ENCODE peak calls at places on chromosomes 6 and 20, in six cellular contexts. G, F, I, S, N and A are unnamed samples.
A peak's percentile ranks its signal among the peaks of the same experiment; 100 is the strongest.

GRCh38 chr6:40036186-40036585 is 101.9 kb upstream of the MOCS1 start:
- DNase-seq in S (no peak), F (no peak), N (no peak), I (no peak), G (no peak), A (no peak)

GRCh38 chr20:17395729-17396128 is 135.4 kb downstream of the BFSP1 start:
- DNase-seq in N (no peak), S (no peak), I (no peak), F (no peak), G (no peak), A (no peak)

GRCh38 chr20:62705626-62706025 is 3.0 kb upstream of the NTSR1 start:
- DNase-seq in I (peak; percentile 7), F (no peak), S (no peak), G (no peak), N (no peak), A (no peak)

GRCh38 chr6:28977351-28978136 is 27.6 kb downstream of the ZNF311 start:
- DNase-seq in F (no peak), N (peak; percentile 50), S (peak; percentile 27), G (peak; percentile 60), I (no peak), A (no peak)

GRCh38 chr6:10081957-10082356 is 332.9 kb downstream of the TFAP2A start:
- DNase-seq in G (no peak), F (no peak), N (no peak), I (no peak), S (no peak), A (no peak)

GRCh38 chr6:167906899-167907298 is 80.2 kb downstream of the AFDN start:
- DNase-seq in G (peak; percentile 54), F (no peak), N (no peak), S (no peak), I (peak; percentile 44), A (peak; percentile 58)

GRCh38 chr6:161486903-161487531 is 213.2 kb upstream of the AGPAT4 start:
- DNase-seq in I (no peak), G (no peak), S (no peak), F (no peak), N (no peak), A (no peak)

GRCh38 chr6:139479433-139480222 is 105.2 kb upstream of the CITED2 start:
- DNase-seq in F (no peak), I (no peak), N (peak; percentile 4), G (no peak), S (no peak), A (no peak)

GRCh38 chr6:137358273-137358672 is 135.9 kb downstream of the OLIG3 start:
- DNase-seq in N (no peak), G (no peak), F (no peak), I (no peak), S (no peak), A (no peak)

GRCh38 chr20:8155229-8155628 is 23.2 kb downstream of the PLCB1 start:
- DNase-seq in N (peak; percentile 71), S (no peak), F (no peak), G (no peak), I (no peak), A (no peak)

GRCh38 chr6:142566628-142567396 is 265.0 kb downstream of the ADGRG6 start:
- DNase-seq in I (no peak), F (peak; percentile 7), S (peak; percentile 14), G (no peak), N (peak; percentile 47), A (peak; percentile 54)

GRCh38 chr6:88823998-88824397 is 139.4 kb downstream of the RNGTT start:
- DNase-seq in F (peak; percentile 15), G (no peak), I (no peak), N (peak; percentile 77), S (no peak), A (no peak)

GRCh38 chr6:71349395-71349794 is 60.8 kb downstream of the OGFRL1 start:
- DNase-seq in S (no peak), I (no peak), G (no peak), N (peak; percentile 62), F (no peak), A (no peak)

GRCh38 chr20:61352381-61353260 is 100.6 kb downstream of the CDH4 start:
- DNase-seq in G (no peak), N (no peak), S (no peak), I (no peak), F (no peak), A (no peak)

GRCh38 chr20:11373391-11373790 is 544.3 kb upstream of the BTBD3 start:
- DNase-seq in S (no peak), F (no peak), G (peak; percentile 68), I (no peak), N (no peak), A (no peak)

GRCh38 chr6:79993012-79993910 is 11.2 kb upstream of the TTK start:
- DNase-seq in N (no peak), I (no peak), F (no peak), S (no peak), G (no peak), A (no peak)

GRCh38 chr6:52022675-52023074 is 64.7 kb downstream of the PKHD1 start:
- DNase-seq in N (no peak), S (no peak), G (no peak), F (no peak), I (no peak), A (no peak)

GRCh38 chr6:54737247-54737646 is 109.3 kb upstream of the FAM83B start:
- DNase-seq in S (no peak), I (no peak), N (no peak), F (no peak), G (no peak), A (no peak)

GRCh38 chr20:59064214-59064722 is 21.7 kb upstream of the PRELID3B start:
- DNase-seq in S (no peak), I (no peak), N (no peak), F (no peak), G (no peak), A (no peak)

GRCh38 chr6:145241039-145241438 is 494.3 kb downstream of the EPM2A start:
- DNase-seq in I (no peak), F (peak; percentile 48), N (peak; percentile 88), S (no peak), G (no peak), A (no peak)

GRCh38 chr6:111773501-111774345 is 99.5 kb downstream of the FYN start:
- DNase-seq in N (no peak), F (no peak), G (no peak), S (no peak), I (no peak), A (no peak)

GRCh38 chr6:142321451-142321850 is 19.6 kb downstream of the ADGRG6 start:
- DNase-seq in I (no peak), G (no peak), S (no peak), N (no peak), F (no peak), A (no peak)

GRCh38 chr6:168724033-168724432 is 283.0 kb downstream of the SMOC2 start:
- DNase-seq in G (no peak), N (no peak), F (no peak), S (no peak), I (no peak), A (no peak)

GRCh38 chr20:43508106-43508505 is 609 bp downstream of the L3MBTL1 start:
- DNase-seq in S (no peak), I (no peak), N (no peak), F (no peak), G (no peak), A (peak; percentile 30)

GRCh38 chr6:87860902-87861301 is 158.9 kb upstream of the AKIRIN2 start:
- DNase-seq in G (no peak), S (no peak), I (no peak), F (no peak), N (no peak), A (no peak)

GRCh38 chr20:2603816-2604505 is 48.5 kb upstream of the NOP56 start:
- DNase-seq in S (no peak), N (no peak), G (no peak), F (no peak), I (no peak), A (peak; percentile 51)

GRCh38 chr6:28004350-28005123 is 47.5 kb downstream of the OR2B6 start:
- DNase-seq in F (no peak), N (no peak), S (no peak), G (no peak), I (no peak), A (no peak)

GRCh38 chr6:8707956-8708772 is 272.8 kb upstream of the SLC35B3 start:
- DNase-seq in G (no peak), S (no peak), N (no peak), I (no peak), F (no peak), A (peak; percentile 17)

GRCh38 chr6:98525860-98526259 is 308.5 kb upstream of the POU3F2 start:
- DNase-seq in F (no peak), I (no peak), G (no peak), N (no peak), S (no peak), A (no peak)

GRCh38 chr6:45589367-45589766 is 211.6 kb upstream of the SUPT3H start:
- DNase-seq in S (no peak), I (no peak), G (no peak), N (no peak), F (no peak), A (no peak)
- H3K9me3 ChIP-seq in S (no peaks in the 10 kb centered on the region), I (no peaks in the 10 kb centered on the region), G (no peaks in the 10 kb centered on the region), N (no peaks in the 10 kb centered on the region), F (no peaks in the 10 kb centered on the region), A (no peaks in the 10 kb centered on the region)

DNA sequence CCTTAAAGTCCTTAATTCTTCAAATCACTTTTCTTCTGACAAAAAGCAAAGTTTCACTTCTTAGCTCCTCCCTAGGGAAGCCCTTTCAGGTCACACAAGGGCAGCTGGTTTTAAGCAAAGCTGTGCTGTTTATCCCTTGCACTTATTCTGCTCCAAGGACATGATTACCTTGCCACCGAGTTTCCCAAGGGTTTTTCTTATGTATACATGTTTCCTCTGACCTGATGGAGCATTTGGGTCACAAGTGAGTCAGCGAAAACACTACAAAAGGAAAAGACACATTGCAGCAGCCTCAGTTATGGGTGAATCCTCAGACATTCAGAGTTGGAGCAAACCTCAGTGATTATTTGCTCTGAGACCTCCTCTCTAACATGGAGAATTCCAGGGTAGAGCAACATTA is 26.6 kb upstream of the ILRUN start:
- DNase-seq in G (no peak), N (peak; percentile 69), S (no peak), I (no peak), F (peak; percentile 13), A (no peak)
- H3K27ac ChIP-seq in G (no peak overlapping the region), N (peak overlapping the region; percentile 47), S (no peak overlapping the region), I (no peak overlapping the region), F (peak overlapping the region; percentile 33), A (no peak overlapping the region)

DNA sequence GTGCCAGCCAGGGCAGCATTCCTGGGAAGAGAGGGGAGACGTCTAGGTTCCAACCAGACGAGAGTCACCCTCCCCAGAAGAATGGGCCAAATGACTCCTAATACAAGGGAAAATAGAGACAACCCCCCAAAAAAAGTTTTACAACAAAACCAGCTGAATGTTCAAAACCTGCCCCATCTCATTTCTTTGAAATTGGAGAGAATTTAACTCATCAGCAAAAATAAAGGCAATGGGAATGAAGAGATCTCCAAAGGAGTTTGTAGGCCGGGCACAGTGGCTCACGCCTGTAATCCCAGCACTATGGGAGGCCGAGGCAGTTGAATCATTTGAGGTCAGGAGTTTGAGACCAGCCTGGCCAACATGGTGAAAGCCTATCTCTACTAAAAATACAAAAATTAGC is 9.7 kb upstream of the EMILIN3 start:
- DNase-seq in I (no peak), N (no peak), G (no peak), S (no peak), F (no peak), A (no peak)
- H3K9me3 ChIP-seq in I (no peaks in the 10 kb centered on the region), N (peaks cover under 1% of the 10 kb centered on the region), G (no peaks in the 10 kb centered on the region), S (peaks cover 2% of the 10 kb centered on the region), F (peaks cover 7% of the 10 kb centered on the region), A (no peaks in the 10 kb centered on the region)

DNA sequence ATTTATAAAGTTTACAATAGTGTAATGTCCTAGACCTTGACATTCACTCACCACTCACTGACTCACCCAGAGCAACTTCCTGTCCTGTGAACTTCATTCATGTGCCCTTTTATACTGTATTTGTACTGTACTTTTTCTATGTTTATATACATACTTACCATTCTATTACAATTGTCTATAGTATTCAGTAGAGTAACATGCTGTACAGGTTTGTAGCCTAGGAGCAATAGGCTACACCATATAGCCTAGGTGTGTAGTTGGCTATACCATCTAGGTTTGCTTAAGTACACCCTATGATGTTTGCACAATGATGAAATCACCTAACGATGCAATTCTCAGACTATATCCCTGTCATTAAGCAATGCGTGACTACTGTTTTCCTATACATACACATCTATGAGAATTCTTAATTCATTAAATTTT is 17.5 kb downstream of the EDEM2 start:
- DNase-seq in F (no peak), N (peak; percentile 71), G (no peak), S (no peak), I (no peak), A (no peak)
- H3K27ac ChIP-seq in F (no peak overlapping the region), N (no peak overlapping the region), G (no peak overlapping the region), S (no peak overlapping the region), I (no peak overlapping the region), A (peak overlapping the region; percentile 12)